ENCODE peak calls at places on chromosomes 16 and 17, in four cellular contexts. C is H1, D is neuronal stem cell, Q is mesenchymal stem cell. A is an unnamed sample.
A peak's percentile ranks its signal among the peaks of the same experiment; 100 is the strongest.

GRCh38 chr17:27993723-27994310 is 48.7 kb upstream of the NLK start:
- DNase-seq in C (no peak), D (no peak), Q (no peak), A (no peak)

GRCh38 chr17:39674702-39675389 is 6.6 kb downstream of the PNMT start:
- DNase-seq in C (no peak), D (no peak), Q (no peak), A (no peak)

GRCh38 chr16:12802661-12803060 is 1.0 kb downstream of the CPPED1 start:
- DNase-seq in C (no peak), D (no peak), Q (no peak), A (no peak)

GRCh38 chr17:8867361-8867981 is at the start of gene PIK3R6:
- DNase-seq in C (no peak), D (no peak), Q (no peak), A (no peak)

GRCh38 chr17:45307290-45308015 is 9.4 kb downstream of the MAP3K14 start:
- DNase-seq in C (no peak), D (no peak), Q (peak; percentile 82), A (peak; percentile 43)

GRCh38 chr17:48718162-48718780 is 4.0 kb downstream of the PRAC1 start:
- DNase-seq in C (peak; percentile 63), D (no peak), Q (peak; percentile 50), A (no peak)

GRCh38 chr17:29956225-29956624 is 14.8 kb downstream of the EFCAB5 start:
- DNase-seq in C (no peak), D (no peak), Q (no peak), A (no peak)

GRCh38 chr16:75244225-75244792 is 7.1 kb downstream of the BCAR1 start:
- DNase-seq in C (no peak), D (no peak), Q (peak; percentile 74), A (no peak)

GRCh38 chr17:41724476-41725030 is 9.9 kb downstream of the HAP1 start:
- DNase-seq in C (no peak), D (no peak), Q (no peak), A (no peak)

GRCh38 chr16:72666267-72666666 is 381.7 kb downstream of the ZFHX3 start:
- DNase-seq in C (no peak), D (no peak), Q (peak; percentile 7), A (no peak)

GRCh38 chr16:81071816-81072215 is 5.2 kb downstream of the C16orf46 start:
- DNase-seq in C (no peak), D (no peak), Q (no peak), A (peak; percentile 74)

GRCh38 chr16:70563571-70563970 is 40.0 kb downstream of the SF3B3 start:
- DNase-seq in C (no peak), D (no peak), Q (peak; percentile 23), A (no peak)

GRCh38 chr17:19787733-19788357 is 39.7 kb upstream of the ALDH3A1 start:
- DNase-seq in C (no peak), D (no peak), Q (no peak), A (no peak)

GRCh38 chr16:67397812-67398545 is 4.7 kb upstream of the TPPP3 start:
- DNase-seq in C (no peak), D (no peak), Q (no peak), A (no peak)

GRCh38 chr17:43767053-43767712 is 8.6 kb upstream of the SOST start:
- DNase-seq in C (no peak), D (no peak), Q (no peak), A (no peak)

GRCh38 chr17:65514082-65514481 is 47.4 kb downstream of the AXIN2 start:
- DNase-seq in C (no peak), D (no peak), Q (no peak), A (peak; percentile 66)

GRCh38 chr16:68778551-68779231 is 41.6 kb downstream of the CDH1 start:
- DNase-seq in C (no peak), D (no peak), Q (no peak), A (peak; percentile 92)

GRCh38 chr17:74601944-74602572 is 10.0 kb upstream of the CD300LD start:
- DNase-seq in C (peak; percentile 65), D (peak; percentile 14), Q (peak; percentile 20), A (peak; percentile 14)

GRCh38 chr17:55710829-55711496 is 11.7 kb downstream of the TMEM100 start:
- DNase-seq in C (no peak), D (no peak), Q (no peak), A (no peak)

GRCh38 chr17:37462492-37462891 is 27.2 kb upstream of the DUSP14 start:
- DNase-seq in C (no peak), D (no peak), Q (no peak), A (no peak)

GRCh38 chr17:37465058-37465616 is 24.6 kb upstream of the DUSP14 start:
- DNase-seq in C (no peak), D (no peak), Q (peak; percentile 52), A (no peak)

GRCh38 chr17:37461668-37462067 is 28.0 kb upstream of the DUSP14 start:
- DNase-seq in C (no peak), D (no peak), Q (no peak), A (no peak)

GRCh38 chr17:37466471-37466870 is 23.2 kb upstream of the DUSP14 start:
- DNase-seq in C (no peak), D (no peak), Q (no peak), A (peak; percentile 79)

GRCh38 chr17:37463039-37463438 is 26.7 kb upstream of the DUSP14 start:
- DNase-seq in C (no peak), D (no peak), Q (no peak), A (no peak)
- H3K36me3 ChIP-seq in C (peaks cover 15% of the 10 kb centered on the region), D (peaks cover 2% of the 10 kb centered on the region), Q (peaks cover 22% of the 10 kb centered on the region), A (peaks cover 8% of the 10 kb centered on the region)

DNA sequence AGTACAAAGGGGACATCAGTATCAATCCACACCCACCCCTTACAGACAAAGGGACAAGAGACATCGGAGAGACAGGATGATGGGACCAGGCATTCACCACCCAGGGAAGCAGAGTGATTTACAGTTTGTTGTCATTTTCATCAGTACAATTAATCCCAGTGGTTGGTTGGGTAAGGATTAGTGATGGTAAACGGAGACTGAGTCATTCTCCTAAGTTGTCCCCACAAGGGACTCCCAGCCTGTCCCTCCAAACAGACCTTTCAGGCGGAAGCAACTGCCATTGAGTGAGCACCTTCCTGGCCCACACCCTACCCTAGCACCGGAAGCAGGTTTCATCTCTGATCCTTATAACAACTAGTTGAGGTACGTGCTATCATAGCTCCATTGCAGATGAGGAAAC is 11.2 kb downstream of the PPL start:
- DNase-seq in C (no peak), D (no peak), Q (peak; percentile 37), A (no peak)
- H2BK12ac ChIP-seq in C (no peak overlapping the region), D (no peak overlapping the region), Q (no peak overlapping the region), A (no peak overlapping the region)

GRCh38 chr17:36994438-36994837 is 45.7 kb downstream of the AATF start:
- DNase-seq in C (no peak), D (no peak), Q (peak; percentile 62), A (peak; percentile 65)

GRCh38 chr17:36999475-36999874 is 50.7 kb downstream of the AATF start:
- DNase-seq in C (no peak), D (no peak), Q (no peak), A (no peak)
- H3K36me3 ChIP-seq in C (peaks cover 17% of the 10 kb centered on the region), D (peaks cover 11% of the 10 kb centered on the region), Q (peaks cover 15% of the 10 kb centered on the region), A (peaks cover 11% of the 10 kb centered on the region)

GRCh38 chr16:74184839-74185238 is 111.8 kb upstream of the PSMD7 start:
- DNase-seq in C (no peak), D (no peak), Q (no peak), A (no peak)
- H2BK12ac ChIP-seq in C (no peak overlapping the region), D (no peak overlapping the region), Q (no peak overlapping the region), A (no peak overlapping the region)

DNA sequence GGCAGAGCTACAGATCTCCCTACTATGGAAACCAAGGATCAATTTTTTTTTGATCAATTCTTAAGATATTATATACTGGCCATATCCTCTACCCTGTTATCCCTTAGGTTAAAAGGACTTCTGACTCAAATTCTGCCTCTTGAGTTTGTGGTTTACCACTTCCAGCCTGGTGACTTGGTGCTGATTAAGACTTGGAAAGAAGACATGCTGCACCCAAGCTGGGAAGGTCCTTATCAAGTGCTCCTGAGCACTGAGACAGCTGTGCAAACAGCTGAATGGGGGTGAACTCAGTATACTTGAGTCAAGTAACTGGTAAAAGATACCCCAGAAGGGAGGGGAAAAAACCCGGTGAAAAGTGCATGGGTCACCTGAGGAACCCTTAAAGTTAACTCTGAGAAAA is 20.5 kb upstream of the SPACA3 start:
- DNase-seq in C (no peak), D (no peak), Q (peak; percentile 27), A (no peak)
- H3K36me3 ChIP-seq in C (no peaks in the 10 kb centered on the region), D (no peaks in the 10 kb centered on the region), Q (no peaks in the 10 kb centered on the region), A (no peaks in the 10 kb centered on the region)

DNA sequence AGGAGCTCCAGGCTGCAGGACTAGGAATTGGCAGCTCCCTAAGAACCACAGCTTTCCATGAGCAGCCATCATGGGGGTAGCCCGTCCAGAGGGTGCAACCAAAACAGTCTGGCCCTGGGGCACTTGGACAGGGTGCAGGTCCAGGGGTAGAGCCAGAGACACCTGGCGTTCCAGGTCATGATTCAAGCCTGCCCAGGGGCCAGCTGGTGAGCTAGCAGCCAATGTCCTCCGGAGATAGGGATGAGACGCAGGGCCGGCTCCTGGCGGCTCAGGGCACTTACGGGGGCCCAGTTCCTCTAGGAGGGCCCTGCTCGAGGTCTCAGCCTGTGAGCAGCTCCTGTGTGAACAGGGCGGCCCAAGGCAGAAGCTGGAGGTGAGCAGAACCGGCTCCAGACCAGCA is 22.1 kb downstream of the PIEZO1 start:
- DNase-seq in C (no peak), D (no peak), Q (no peak), A (peak; percentile 98)
- H2BK12ac ChIP-seq in C (peak overlapping the region; percentile 95), D (peak overlapping the region; percentile 95), Q (no peak overlapping the region), A (no peak overlapping the region)

GRCh38 chr17:81582341-81582740 is 30.2 kb upstream of the FAAP100 start:
- DNase-seq in C (no peak), D (no peak), Q (peak; percentile 56), A (no peak)
- H3K36me3 ChIP-seq in C (peaks cover 22% of the 10 kb centered on the region), D (peaks cover 27% of the 10 kb centered on the region), Q (peaks cover 60% of the 10 kb centered on the region), A (peaks cover 67% of the 10 kb centered on the region)